ENCODE peak calls at places on chromosomes 12 and 14, in eight cellular contexts. U is ecto neural progenitor cell; Q is SK-N-MC; A is activated naive CD8-positive, alpha-beta T cell treated with anti-CD3 and anti-CD28 coated beads for 36 hours; Z is C1 segment of cervical spinal cord; W is BJ; C is HL-60; T is naive B cell. N is an unnamed sample.

GRCh38 chr12:92218394-92219077 is 72.9 kb upstream of the BTG1 start:
- DNase-seq in U (no peak), Q (no peak), A (no peak), Z (no peak), W (no peak), C (peak), T (peak), N (no peak)

GRCh38 chr12:26100966-26101744 is 23.7 kb downstream of the BHLHE41 start:
- DNase-seq in U (no peak), Q (no peak), A (no peak), Z (no peak), W (no peak), C (no peak), T (no peak), N (no peak)

GRCh38 chr12:131105736-131106356 is 152.1 kb downstream of the ADGRD1 start:
- DNase-seq in U (no peak), Q (no peak), A (peak), Z (no peak), W (no peak), C (no peak), T (peak), N (no peak)

GRCh38 chr12:52646613-52647012 is 5.4 kb downstream of the KRT2 start:
- DNase-seq in U (peak), Q (no peak), A (no peak), Z (no peak), W (no peak), C (no peak), T (no peak), N (no peak)

GRCh38 chr12:7373226-7373625 is 69.4 kb downstream of the ACSM4 start:
- DNase-seq in U (no peak), Q (no peak), A (no peak), Z (no peak), W (no peak), C (no peak), T (no peak), N (no peak)

GRCh38 chr14:22977684-22978486 is 4.5 kb downstream of the AJUBA start:
- DNase-seq in U (peak), Q (no peak), A (no peak), Z (no peak), W (no peak), C (no peak), T (no peak), N (no peak)

GRCh38 chr12:95633049-95633545 is 81.8 kb upstream of the USP44 start:
- DNase-seq in U (no peak), Q (no peak), A (no peak), Z (peak), W (peak), C (peak), T (no peak), N (no peak)

GRCh38 chr12:18468521-18469075 is 207.3 kb downstream of the PIK3C2G start:
- DNase-seq in U (no peak), Q (no peak), A (no peak), Z (no peak), W (no peak), C (no peak), T (no peak), N (no peak)

GRCh38 chr12:57086951-57087688 is 1.8 kb upstream of the NAB2 start:
- DNase-seq in U (peak), Q (peak), A (peak), Z (peak), W (no peak), C (peak), T (peak), N (peak)

GRCh38 chr12:47989023-47989417 is 15.3 kb downstream of the COL2A1 start:
- DNase-seq in U (no peak), Q (no peak), A (no peak), Z (no peak), W (no peak), C (no peak), T (no peak), N (no peak)

GRCh38 chr12:3204716-3205617 is 127.8 kb downstream of the TSPAN9 start:
- DNase-seq in U (no peak), Q (no peak), A (no peak), Z (no peak), W (no peak), C (no peak), T (no peak), N (no peak)

GRCh38 chr14:41505491-41505890 is 101.2 kb upstream of the LRFN5 start:
- DNase-seq in U (no peak), Q (peak), A (no peak), Z (no peak), W (no peak), C (no peak), T (no peak), N (no peak)

GRCh38 chr14:70871863-70872677 is 35.2 kb upstream of the PCNX1 start:
- DNase-seq in U (no peak), Q (no peak), A (no peak), Z (no peak), W (no peak), C (no peak), T (no peak), N (no peak)

GRCh38 chr12:120737557-120738251 is 12.1 kb downstream of the ACADS start:
- DNase-seq in U (peak), Q (no peak), A (no peak), Z (no peak), W (no peak), C (no peak), T (no peak), N (no peak)

GRCh38 chr14:67467134-67467533 is 21.4 kb downstream of the TMEM229B start:
- DNase-seq in U (no peak), Q (no peak), A (no peak), Z (no peak), W (no peak), C (no peak), T (no peak), N (no peak)

GRCh38 chr14:76349993-76350392 is 25.9 kb upstream of the ESRRB start:
- DNase-seq in U (no peak), Q (no peak), A (no peak), Z (no peak), W (no peak), C (no peak), T (no peak), N (no peak)

GRCh38 chr12:18864900-18865561 is 127.1 kb downstream of the CAPZA3 start:
- DNase-seq in U (no peak), Q (no peak), A (no peak), Z (no peak), W (peak), C (no peak), T (no peak), N (no peak)

GRCh38 chr14:95664546-95664945 is 21.7 kb upstream of the TCL1B start:
- DNase-seq in U (no peak), Q (no peak), A (no peak), Z (no peak), W (no peak), C (no peak), T (peak), N (no peak)

N was measured in AG04450.